ENCODE peak calls at places on chromosomes 3 and 15, in seven cellular contexts. One of them, this sample, is unnamed.

GRCh38 chr3:46098319-46098761 is 71.1 kb upstream of the XCR1 start:
- DNase-seq in MM.1S: peak; percentile 88
- DNase-seq in HFF-Myc: no peak
- DNase-seq in brain microvascular endothelial cell: peak; percentile 49
- DNase-seq in WERI-Rb-1: no peak
- DNase-seq in cardiac fibroblast: peak; percentile 89
- DNase-seq in esophagus squamous epithelium: no peak
- DNase-seq in this sample: peak; percentile 44

GRCh38 chr3:34213481-34213880 is 415.1 kb downstream of the PDCD6IP start:
- DNase-seq in MM.1S: no peak
- DNase-seq in HFF-Myc: no peak
- DNase-seq in brain microvascular endothelial cell: no peak
- DNase-seq in WERI-Rb-1: peak; percentile 11
- DNase-seq in cardiac fibroblast: no peak
- DNase-seq in esophagus squamous epithelium: no peak
- DNase-seq in this sample: no peak

GRCh38 chr3:180239939-180240338 is 203.2 kb upstream of the PEX5L start:
- DNase-seq in MM.1S: no peak
- DNase-seq in HFF-Myc: no peak
- DNase-seq in brain microvascular endothelial cell: no peak
- DNase-seq in WERI-Rb-1: no peak
- DNase-seq in cardiac fibroblast: no peak
- DNase-seq in esophagus squamous epithelium: no peak
- DNase-seq in this sample: no peak

GRCh38 chr3:37673391-37673790 is 188.3 kb upstream of the CTDSPL start:
- DNase-seq in MM.1S: no peak
- DNase-seq in HFF-Myc: no peak
- DNase-seq in brain microvascular endothelial cell: no peak
- DNase-seq in WERI-Rb-1: no peak
- DNase-seq in cardiac fibroblast: no peak
- DNase-seq in esophagus squamous epithelium: no peak
- DNase-seq in this sample: no peak

GRCh38 chr3:15647629-15648167 is 46.2 kb downstream of the BTD start:
- DNase-seq in MM.1S: peak; percentile 95
- DNase-seq in HFF-Myc: peak; percentile 91
- DNase-seq in brain microvascular endothelial cell: peak; percentile 97
- DNase-seq in WERI-Rb-1: no peak
- DNase-seq in cardiac fibroblast: peak; percentile 99
- DNase-seq in esophagus squamous epithelium: no peak
- DNase-seq in this sample: peak; percentile 61

GRCh38 chr3:67076607-67077006 is 78.5 kb downstream of the KBTBD8 start:
- DNase-seq in MM.1S: no peak
- DNase-seq in HFF-Myc: no peak
- DNase-seq in brain microvascular endothelial cell: no peak
- DNase-seq in WERI-Rb-1: no peak
- DNase-seq in cardiac fibroblast: peak; percentile 41
- DNase-seq in esophagus squamous epithelium: no peak
- DNase-seq in this sample: peak; percentile 29

GRCh38 chr3:186361246-186361611 is 805 bp downstream of the DGKG start:
- DNase-seq in MM.1S: no peak
- DNase-seq in HFF-Myc: no peak
- DNase-seq in brain microvascular endothelial cell: no peak
- DNase-seq in WERI-Rb-1: no peak
- DNase-seq in cardiac fibroblast: no peak
- DNase-seq in esophagus squamous epithelium: no peak
- DNase-seq in this sample: no peak

GRCh38 chr15:33104276-33104675 is 90.2 kb downstream of the FMN1 start:
- DNase-seq in MM.1S: peak; percentile 67
- DNase-seq in HFF-Myc: peak; percentile 83
- DNase-seq in brain microvascular endothelial cell: peak; percentile 87
- DNase-seq in WERI-Rb-1: no peak
- DNase-seq in cardiac fibroblast: peak; percentile 74
- DNase-seq in esophagus squamous epithelium: no peak
- DNase-seq in this sample: peak; percentile 63

GRCh38 chr15:64004059-64004458 is 42.2 kb downstream of the DAPK2 start:
- DNase-seq in MM.1S: no peak
- DNase-seq in HFF-Myc: no peak
- DNase-seq in brain microvascular endothelial cell: no peak
- DNase-seq in WERI-Rb-1: no peak
- DNase-seq in cardiac fibroblast: no peak
- DNase-seq in esophagus squamous epithelium: no peak
- DNase-seq in this sample: no peak

GRCh38 chr15:69718916-69719315 is 266.3 kb downstream of the RPLP1 start:
- DNase-seq in MM.1S: peak; percentile 36
- DNase-seq in HFF-Myc: no peak
- DNase-seq in brain microvascular endothelial cell: no peak
- DNase-seq in WERI-Rb-1: no peak
- DNase-seq in cardiac fibroblast: no peak
- DNase-seq in esophagus squamous epithelium: no peak
- DNase-seq in this sample: no peak

DNA sequence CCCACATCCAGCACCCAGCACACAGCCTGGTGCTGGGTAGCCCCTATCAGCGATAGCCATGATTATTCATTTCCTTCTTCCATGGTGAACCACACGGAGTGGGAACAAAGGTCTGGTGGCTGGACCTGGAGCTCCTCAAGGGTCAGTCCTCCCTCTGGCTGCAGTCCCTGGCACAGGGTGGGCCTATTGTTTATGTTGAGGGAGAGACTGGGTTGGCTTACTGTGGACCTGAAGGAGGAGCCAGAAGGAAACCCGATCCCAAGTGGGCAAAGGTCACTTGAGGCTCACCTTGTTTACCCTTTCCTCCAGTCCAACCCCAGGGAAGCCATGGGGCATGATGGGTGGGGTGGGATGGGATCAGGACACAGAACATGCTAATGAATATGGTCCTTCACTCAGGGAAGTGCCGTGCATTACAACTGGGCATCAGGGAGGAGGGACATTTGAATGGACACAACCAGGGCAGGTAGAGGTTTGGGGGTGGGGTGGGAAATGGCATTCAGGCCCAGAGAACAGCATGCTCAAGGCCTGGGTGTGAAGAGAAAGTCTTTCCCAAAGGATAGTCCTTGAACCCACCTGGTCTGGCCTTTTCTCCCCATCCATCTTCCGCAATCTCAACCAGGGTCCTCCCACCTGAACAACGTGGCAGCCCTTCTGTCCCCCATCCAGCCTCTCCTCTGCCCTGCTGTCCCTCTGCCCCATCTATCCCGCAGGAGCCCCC is 1.4 kb upstream of the PRKCD start:
- DNase-seq in MM.1S: no peak
- DNase-seq in HFF-Myc: no peak
- DNase-seq in brain microvascular endothelial cell: no peak
- DNase-seq in WERI-Rb-1: no peak
- DNase-seq in cardiac fibroblast: peak; percentile 7
- DNase-seq in esophagus squamous epithelium: no peak
- DNase-seq in this sample: no peak
- TF ChIP-seq CTCF in MM.1S: no peak
- TF ChIP-seq CTCF in HFF-Myc: no peak
- TF ChIP-seq CTCF in brain microvascular endothelial cell: no peak
- TF ChIP-seq CTCF in WERI-Rb-1: no peak
- TF ChIP-seq CTCF in cardiac fibroblast: no peak
- TF ChIP-seq CTCF in esophagus squamous epithelium: no peak
- TF ChIP-seq CTCF in this sample: no peak

DNA sequence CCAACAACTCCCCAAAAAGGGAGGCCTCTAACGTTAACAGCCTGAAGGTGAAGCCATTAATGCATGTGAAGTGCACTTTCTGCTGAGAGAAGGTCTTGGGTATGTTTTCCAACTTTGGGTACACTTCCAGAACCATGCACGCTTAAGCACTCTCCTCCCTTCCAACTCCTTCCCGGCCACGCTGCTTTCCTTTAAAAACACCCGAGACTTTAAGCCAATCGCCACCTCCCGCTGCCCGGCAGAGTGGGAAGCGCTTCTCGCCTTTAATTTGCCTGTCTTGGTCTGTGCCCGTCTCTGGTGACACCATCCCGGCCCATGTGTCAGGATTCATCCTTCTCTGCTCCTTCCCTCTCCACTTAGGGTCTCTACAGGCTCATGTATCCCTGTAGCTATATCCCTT is 35.3 kb downstream of the ITGB5 start:
- DNase-seq in MM.1S: no peak
- DNase-seq in HFF-Myc: no peak
- DNase-seq in brain microvascular endothelial cell: no peak
- DNase-seq in WERI-Rb-1: no peak
- DNase-seq in cardiac fibroblast: no peak
- DNase-seq in esophagus squamous epithelium: no peak
- DNase-seq in this sample: no peak
- H3K4me3 ChIP-seq in MM.1S: no peak overlapping the region
- H3K4me3 ChIP-seq in HFF-Myc: no peak overlapping the region
- H3K4me3 ChIP-seq in brain microvascular endothelial cell: no peak overlapping the region
- H3K4me3 ChIP-seq in WERI-Rb-1: no peak overlapping the region
- H3K4me3 ChIP-seq in cardiac fibroblast: no peak overlapping the region
- H3K4me3 ChIP-seq in esophagus squamous epithelium: no peak overlapping the region
- H3K4me3 ChIP-seq in this sample: no peak overlapping the region

GRCh38 chr3:125032100-125032643 is 23.6 kb downstream of the HEG1 start:
- DNase-seq in MM.1S: no peak
- DNase-seq in HFF-Myc: no peak
- DNase-seq in brain microvascular endothelial cell: no peak
- DNase-seq in WERI-Rb-1: no peak
- DNase-seq in cardiac fibroblast: peak; percentile 62
- DNase-seq in esophagus squamous epithelium: no peak
- DNase-seq in this sample: no peak
- TF ChIP-seq CTCF in MM.1S: no peak
- TF ChIP-seq CTCF in HFF-Myc: peak; percentile 3
- TF ChIP-seq CTCF in brain microvascular endothelial cell: peak; percentile 31
- TF ChIP-seq CTCF in WERI-Rb-1: no peak
- TF ChIP-seq CTCF in cardiac fibroblast: peak; percentile 21
- TF ChIP-seq CTCF in esophagus squamous epithelium: no peak
- TF ChIP-seq CTCF in this sample: no peak

GRCh38 chr3:6861989-6862879 is 1.3 kb downstream of the GRM7 start:
- DNase-seq in MM.1S: no peak
- DNase-seq in HFF-Myc: no peak
- DNase-seq in brain microvascular endothelial cell: no peak
- DNase-seq in WERI-Rb-1: no peak
- DNase-seq in cardiac fibroblast: no peak
- DNase-seq in esophagus squamous epithelium: no peak
- DNase-seq in this sample: no peak
- H3K4me3 ChIP-seq in MM.1S: no peak overlapping the region
- H3K4me3 ChIP-seq in HFF-Myc: no peak overlapping the region
- H3K4me3 ChIP-seq in brain microvascular endothelial cell: no peak overlapping the region
- H3K4me3 ChIP-seq in WERI-Rb-1: no peak overlapping the region
- H3K4me3 ChIP-seq in cardiac fibroblast: no peak overlapping the region
- H3K4me3 ChIP-seq in esophagus squamous epithelium: peak overlapping the region; percentile 36
- H3K4me3 ChIP-seq in this sample: no peak overlapping the region

GRCh38 chr3:13655074-13655913 is 106.4 kb downstream of the FBLN2 start:
- DNase-seq in MM.1S: no peak
- DNase-seq in HFF-Myc: no peak
- DNase-seq in brain microvascular endothelial cell: no peak
- DNase-seq in WERI-Rb-1: peak; percentile 62
- DNase-seq in cardiac fibroblast: peak; percentile 14
- DNase-seq in esophagus squamous epithelium: no peak
- DNase-seq in this sample: no peak
- TF ChIP-seq CTCF in MM.1S: peak; percentile 22
- TF ChIP-seq CTCF in HFF-Myc: peak; percentile 12
- TF ChIP-seq CTCF in brain microvascular endothelial cell: peak; percentile 24
- TF ChIP-seq CTCF in WERI-Rb-1: peak; percentile 76
- TF ChIP-seq CTCF in cardiac fibroblast: no peak
- TF ChIP-seq CTCF in esophagus squamous epithelium: peak; percentile 56
- TF ChIP-seq CTCF in this sample: peak; percentile 45

This sample was measured in bronchial epithelial cell.